ENCODE peak calls at places on chromosomes 6 and 20, in eight cellular contexts. L, M, Y, T, W, R, H and G are unnamed samples.
A peak's percentile ranks its signal among the peaks of the same experiment; 100 is the strongest.

GRCh38 chr6:29953001-29953436 is 10.7 kb downstream of the HLA-A start:
- DNase-seq in H (peak; percentile 66), Y (no peak), M (no peak), T (no peak), W (no peak), R (peak; percentile 80), L (peak; percentile 43), G (peak; percentile 70)

GRCh38 chr20:4064118-4064962 is 49.0 kb upstream of the RNF24 start:
- DNase-seq in M (no peak), Y (no peak), T (no peak), R (no peak), W (no peak), H (peak; percentile 42), L (no peak), G (peak; percentile 76)

GRCh38 chr6:141309295-141309694 is 823.4 kb upstream of the GJE1 start:
- DNase-seq in H (no peak), W (no peak), Y (no peak), M (no peak), R (peak; percentile 63), L (no peak), T (no peak), G (no peak)

GRCh38 chr20:47230811-47231256 is 125.7 kb downstream of the ZMYND8 start:
- DNase-seq in Y (no peak), H (no peak), M (no peak), L (no peak), T (no peak), W (no peak), R (no peak), G (no peak)

GRCh38 chr6:161498359-161498758 is 224.5 kb upstream of the AGPAT4 start:
- DNase-seq in T (no peak), M (no peak), H (peak; percentile 68), W (peak; percentile 17), Y (no peak), R (peak; percentile 87), L (no peak), G (peak; percentile 12)

GRCh38 chr20:48703511-48704219 is 124.1 kb downstream of the PREX1 start:
- DNase-seq in H (no peak), R (no peak), M (no peak), T (no peak), L (no peak), W (no peak), Y (no peak), G (no peak)

GRCh38 chr6:57242505-57242904 is 20.4 kb upstream of the RAB23 start:
- DNase-seq in R (no peak), T (no peak), M (no peak), W (no peak), H (peak; percentile 71), Y (no peak), L (peak; percentile 88), G (no peak)

GRCh38 chr6:44001318-44001868 is 125.9 kb downstream of the MRPL14 start:
- DNase-seq in T (no peak), W (no peak), R (peak; percentile 49), H (peak; percentile 57), Y (no peak), L (no peak), M (no peak), G (peak; percentile 83)